ENCODE peak calls at places on chromosomes 5 and 9, in six cellular contexts. Y is GM12892; W is prostate gland; L is activated gamma-delta T cell treated with anti-CD3 and anti-CD28 coated beads, Interleukin-2, amount 50 U/mL, for 16 hours; Z is activated effector memory CD4-positive, alpha-beta T cell treated with Interleukin-2 at 50 U/mL for 16 hours; Q is stimulated activated naive CD8-positive, alpha-beta T cell treated with anti-CD3 and anti-CD28 coated beads, Interleukin-15, Interleukin-2, amounts not matched to agents 100 U/mL and 50 U/mL, for 24 hours. G is an unnamed sample.

GRCh38 chr5:143980506-143980905 is 168.5 kb downstream of the HMHB1 start:
- DNase-seq in Q (no peak), W (no peak), Z (no peak), L (no peak), Y (no peak), G (no peak)

GRCh38 chr5:68456756-68457217 is 241.2 kb downstream of the PIK3R1 start:
- DNase-seq in Y (no peak), W (peak), Q (no peak), Z (no peak), L (no peak), G (no peak)

GRCh38 chr9:133854785-133855184 is 116.6 kb upstream of the SARDH start:
- DNase-seq in Q (no peak), W (no peak), L (no peak), Y (no peak), Z (no peak), G (no peak)

GRCh38 chr9:88313364-88314220 is 74.7 kb upstream of the SPIN1 start:
- DNase-seq in Z (no peak), Q (peak), Y (no peak), W (no peak), L (no peak), G (no peak)

GRCh38 chr9:4262735-4263141 is 37.1 kb downstream of the GLIS3 start:
- DNase-seq in W (no peak), L (no peak), Y (no peak), Q (no peak), Z (no peak), G (no peak)

GRCh38 chr9:33116855-33117254 is 40.4 kb upstream of the SMU1 start:
- DNase-seq in Q (no peak), L (no peak), W (no peak), Y (no peak), Z (no peak), G (peak)

GRCh38 chr5:111606194-111606593 is 93.9 kb upstream of the STARD4 start:
- DNase-seq in W (no peak), Y (no peak), L (no peak), Z (no peak), Q (no peak), G (no peak)

GRCh38 chr5:134118212-134118611 is 3.7 kb downstream of the TCF7 start:
- DNase-seq in L (no peak), Y (no peak), W (no peak), Q (no peak), Z (no peak), G (no peak)

GRCh38 chr9:114410910-114411309 is 23.1 kb upstream of the AKNA start:
- DNase-seq in Z (no peak), W (no peak), Y (no peak), L (no peak), Q (no peak), G (no peak)

GRCh38 chr5:56350595-56351170 is 117.6 kb upstream of the ANKRD55 start:
- DNase-seq in Y (no peak), Z (no peak), Q (no peak), L (no peak), W (no peak), G (peak)

GRCh38 chr9:134709512-134710270 is 68.1 kb downstream of the COL5A1 start:
- DNase-seq in Q (no peak), Z (no peak), L (no peak), W (no peak), Y (no peak), G (peak)

GRCh38 chr5:157877821-157878220 is 18.9 kb upstream of the CLINT1 start:
- DNase-seq in W (no peak), L (no peak), Y (no peak), Q (no peak), Z (no peak), G (no peak)